ENCODE peak calls at places on chromosomes 16 and 17, in six cellular contexts. I is activated CD4-positive, alpha-beta T cell treated with anti-CD3 and anti-CD28 coated beads, Interleukin-2, amount 50 U/mL, for 1 hour; U is EL; A is transverse colon; L is NCI-H1417; H is NCI-H1092. Z is an unnamed sample.

GRCh38 chr16:67169642-67170167 is 633 bp upstream of the NOL3 start:
- DNase-seq in I (no peak), U (peak; percentile 42), A (peak; percentile 38), L (peak; percentile 39), H (no peak), Z (no peak)

GRCh38 chr16:57444711-57445110 is 2.5 kb downstream of the CIAPIN1 start:
- DNase-seq in I (no peak), U (no peak), A (no peak), L (no peak), H (no peak), Z (peak; percentile 89)

GRCh38 chr16:86430814-86431213 is 79.5 kb upstream of the FOXF1 start:
- DNase-seq in I (no peak), U (no peak), A (no peak), L (no peak), H (no peak), Z (no peak)

GRCh38 chr16:81496742-81497141 is 52.1 kb downstream of the CMIP start:
- DNase-seq in I (no peak), U (no peak), A (no peak), L (no peak), H (no peak), Z (no peak)

GRCh38 chr17:44071198-44071520 is 624 bp downstream of the G6PC3 start:
- DNase-seq in I (no peak), U (peak; percentile 93), A (no peak), L (no peak), H (no peak), Z (peak; percentile 88)

GRCh38 chr16:27824006-27824405 is 239.5 kb downstream of the GSG1L start:
- DNase-seq in I (no peak), U (no peak), A (no peak), L (no peak), H (no peak), Z (no peak)

GRCh38 chr17:3539881-3540540 is 17.6 kb downstream of the TRPV3 start:
- DNase-seq in I (no peak), U (no peak), A (no peak), L (no peak), H (no peak), Z (no peak)

GRCh38 chr17:50660042-50660886 is 25.6 kb downstream of the ABCC3 start:
- DNase-seq in I (no peak), U (peak; percentile 56), A (peak; percentile 60), L (peak; percentile 22), H (peak; percentile 30), Z (peak; percentile 34)

GRCh38 chr16:29675811-29676643 is 3.0 kb upstream of the QPRT start:
- DNase-seq in I (no peak), U (peak; percentile 31), A (no peak), L (peak; percentile 5), H (no peak), Z (peak; percentile 38)

GRCh38 chr16:74776926-74777325 is 2.3 kb upstream of the FA2H start:
- DNase-seq in I (no peak), U (no peak), A (no peak), L (no peak), H (no peak), Z (no peak)

GRCh38 chr17:43356450-43356849 is 42.3 kb upstream of the ARL4D start:
- DNase-seq in I (no peak), U (no peak), A (no peak), L (no peak), H (no peak), Z (no peak)

GRCh38 chr16:27470567-27471431 is 68.8 kb downstream of the IL21R start:
- DNase-seq in I (no peak), U (peak; percentile 82), A (no peak), L (no peak), H (no peak), Z (peak; percentile 88)

GRCh38 chr16:26987631-26988030 is 79.1 kb upstream of the C16orf82 start:
- DNase-seq in I (no peak), U (peak; percentile 91), A (peak; percentile 7), L (no peak), H (no peak), Z (peak; percentile 92)

GRCh38 chr17:8339540-8339939 is at the start of gene ODF4:
- DNase-seq in I (no peak), U (no peak), A (no peak), L (no peak), H (no peak), Z (no peak)

GRCh38 chr16:50323335-50324011 is 45.3 kb downstream of the BRD7 start:
- DNase-seq in I (no peak), U (peak; percentile 48), A (no peak), L (peak; percentile 39), H (no peak), Z (peak; percentile 76)

GRCh38 chr17:74780443-74781238 is 4.5 kb upstream of the NAT9 start:
- DNase-seq in I (no peak), U (peak; percentile 49), A (no peak), L (peak; percentile 9), H (no peak), Z (peak; percentile 12)

GRCh38 chr17:36928450-36929125 is 8.7 kb upstream of the LHX1 start:
- DNase-seq in I (no peak), U (no peak), A (no peak), L (no peak), H (no peak), Z (no peak)

GRCh38 chr16:17328971-17329370 is 141.8 kb downstream of the XYLT1 start:
- DNase-seq in I (no peak), U (no peak), A (peak; percentile 63), L (no peak), H (no peak), Z (peak; percentile 75)

GRCh38 chr17:77884019-77884418 is 74.5 kb upstream of the TNRC6C start:
- DNase-seq in I (peak; percentile 28), U (no peak), A (no peak), L (peak; percentile 92), H (peak; percentile 79), Z (no peak)

GRCh38 chr17:79548116-79548515 is 62.7 kb downstream of the RBFOX3 start:
- DNase-seq in I (no peak), U (no peak), A (no peak), L (no peak), H (no peak), Z (no peak)

GRCh38 chr17:36008998-36009665 is 7.8 kb upstream of the CCL15 start:
- DNase-seq in I (no peak), U (peak; percentile 22), A (no peak), L (no peak), H (no peak), Z (peak; percentile 6)

GRCh38 chr17:77649717-77650211 is 308.7 kb upstream of the TNRC6C start:
- DNase-seq in I (no peak), U (peak; percentile 44), A (no peak), L (no peak), H (no peak), Z (peak; percentile 42)

GRCh38 chr16:30447512-30448226 is 2.0 kb upstream of the SEPHS2 start:
- DNase-seq in I (no peak), U (no peak), A (no peak), L (no peak), H (no peak), Z (no peak)

GRCh38 chr17:81400939-81401726 is 5.9 kb downstream of the BAHCC1 start:
- DNase-seq in I (no peak), U (no peak), A (no peak), L (no peak), H (no peak), Z (no peak)

GRCh38 chr17:48541574-48542113 is 3.3 kb downstream of the HOXB2 start:
- DNase-seq in I (peak; percentile 39), U (no peak), A (peak; percentile 47), L (no peak), H (peak; percentile 70), Z (peak; percentile 77)

GRCh38 chr16:53773150-53773846 is 69.3 kb downstream of the FTO start:
- DNase-seq in I (no peak), U (peak; percentile 72), A (peak; percentile 51), L (peak; percentile 89), H (peak; percentile 32), Z (peak; percentile 79)

GRCh38 chr17:37610971-37611370 is 1.8 kb upstream of the SYNRG start:
- DNase-seq in I (no peak), U (no peak), A (no peak), L (peak; percentile 12), H (no peak), Z (peak; percentile 11)